ENCODE peak calls at places on chromosomes 2 and 18, in eight cellular contexts. C is heart right ventricle, S is AG10803, O is body of pancreas, H is A673, B is lower lobe of right lung, L is AG04449, E is AG04450. U is an unnamed sample.

GRCh38 chr2:215401896-215402379 is 33.9 kb downstream of the FN1 start:
- DNase-seq in B (no peak), H (peak; percentile 33), O (no peak), S (peak; percentile 96), E (peak; percentile 90), L (peak; percentile 45), C (peak; percentile 30), U (no peak)

GRCh38 chr2:174327559-174327897 is 7.2 kb upstream of the SP9 start:
- DNase-seq in C (no peak), B (no peak), O (no peak), E (no peak), S (no peak), L (no peak), H (no peak), U (no peak)

GRCh38 chr2:168231609-168232241 is 15.7 kb downstream of the STK39 start:
- DNase-seq in S (no peak), C (peak; percentile 67), H (no peak), L (no peak), B (no peak), E (no peak), O (no peak), U (no peak)

GRCh38 chr18:44677933-44678332 is 2.8 kb upstream of the SETBP1 start:
- DNase-seq in C (no peak), O (no peak), S (no peak), E (no peak), B (no peak), H (no peak), L (no peak), U (no peak)

GRCh38 chr2:225735844-225736243 is 336.3 kb downstream of the NYAP2 start:
- DNase-seq in E (peak; percentile 70), H (peak; percentile 86), O (no peak), C (no peak), B (no peak), S (peak; percentile 52), L (peak; percentile 54), U (peak; percentile 86)

GRCh38 chr2:21191535-21191934 is 67.8 kb downstream of the TDRD15 start:
- DNase-seq in L (no peak), C (no peak), H (no peak), E (no peak), O (no peak), S (no peak), B (no peak), U (no peak)

GRCh38 chr2:54889053-54889452 is 161.2 kb downstream of the RTN4 start:
- DNase-seq in S (no peak), B (no peak), H (no peak), C (no peak), E (no peak), O (no peak), L (no peak), U (no peak)

GRCh38 chr18:62242955-62243354 is 55.9 kb downstream of the RELCH start:
- DNase-seq in E (no peak), L (no peak), B (no peak), S (peak; percentile 29), C (no peak), O (no peak), H (no peak), U (no peak)

GRCh38 chr2:190214434-190215194 is 105.0 kb downstream of the HIBCH start:
- DNase-seq in E (no peak), S (peak; percentile 26), C (peak; percentile 28), B (no peak), O (no peak), L (no peak), H (no peak), U (no peak)

GRCh38 chr2:237693281-237694039 is 66.1 kb downstream of the LRRFIP1 start:
- DNase-seq in L (no peak), S (peak; percentile 75), B (no peak), O (no peak), H (no peak), E (no peak), C (no peak), U (no peak)

GRCh38 chr18:27206411-27206810 is 21.3 kb upstream of the CHST9 start:
- DNase-seq in B (no peak), O (no peak), E (no peak), H (no peak), S (no peak), C (no peak), L (no peak), U (no peak)

GRCh38 chr2:200736646-200737274 is 75.0 kb upstream of the BZW1 start:
- DNase-seq in H (no peak), S (no peak), O (no peak), E (no peak), L (no peak), C (no peak), B (no peak), U (no peak)

GRCh38 chr18:26765498-26765897 is 100.0 kb downstream of the AQP4 start:
- DNase-seq in H (no peak), S (no peak), E (no peak), O (peak; percentile 13), C (no peak), L (no peak), B (no peak), U (peak; percentile 88)

DNA sequence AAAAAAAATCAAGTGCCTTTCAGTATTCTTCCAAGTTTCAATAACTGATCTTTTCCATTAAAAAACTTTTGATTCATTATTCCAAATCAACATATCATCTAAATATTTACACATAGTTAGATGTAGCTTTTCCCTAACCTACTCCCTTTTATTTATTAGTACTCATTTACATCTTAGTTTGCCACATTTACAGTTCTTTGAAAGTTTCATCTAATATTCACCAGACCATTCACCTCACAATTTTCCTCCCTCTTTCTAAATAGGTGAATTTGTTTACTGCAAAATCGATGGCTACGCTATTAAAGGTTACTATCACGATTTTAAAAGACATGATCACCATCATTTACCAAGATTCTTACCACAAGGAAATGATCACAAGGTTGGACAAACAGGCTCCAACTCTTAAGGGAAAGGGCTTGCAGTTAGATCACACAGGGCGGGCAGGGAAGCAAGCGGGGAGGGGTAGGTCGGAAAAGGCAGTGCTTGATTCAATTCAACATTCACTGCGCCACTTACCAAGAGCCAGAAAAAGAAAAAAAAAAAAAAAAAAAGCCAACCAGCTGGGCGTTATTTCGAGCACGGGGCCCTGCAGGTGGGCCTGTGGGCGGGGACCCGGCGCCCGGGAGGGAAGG is 628 bp upstream of the MARCHF7 start:
- DNase-seq in B (no peak), L (no peak), C (no peak), O (no peak), E (no peak), H (no peak), S (no peak), U (peak; percentile 41)
- TF ChIP-seq CTCF in B (no peak), L (no peak), C (no peak), O (no peak), E (no peak), H (no peak), S (no peak), U (no peak)

GRCh38 chr18:79950440-79951341 is 762 bp downstream of the SLC66A2 start:
- DNase-seq in S (peak; percentile 27), B (peak; percentile 74), E (no peak), L (no peak), H (peak; percentile 20), C (no peak), O (peak; percentile 59), U (no peak)

GRCh38 chr18:79947881-79948610 is 3.4 kb downstream of the SLC66A2 start:
- DNase-seq in S (no peak), L (no peak), O (no peak), B (peak; percentile 26), H (no peak), E (no peak), C (no peak), U (no peak)

GRCh38 chr18:79948719-79949411 is 2.6 kb downstream of the SLC66A2 start:
- DNase-seq in S (no peak), B (peak; percentile 38), C (no peak), E (no peak), L (no peak), H (no peak), O (no peak), U (no peak)

GRCh38 chr18:79951545-79952456 is at the start of gene SLC66A2:
- DNase-seq in C (peak; percentile 93), S (peak; percentile 83), B (peak; percentile 95), O (peak; percentile 91), L (no peak), E (peak; percentile 47), H (peak; percentile 88), U (no peak)

DNA sequence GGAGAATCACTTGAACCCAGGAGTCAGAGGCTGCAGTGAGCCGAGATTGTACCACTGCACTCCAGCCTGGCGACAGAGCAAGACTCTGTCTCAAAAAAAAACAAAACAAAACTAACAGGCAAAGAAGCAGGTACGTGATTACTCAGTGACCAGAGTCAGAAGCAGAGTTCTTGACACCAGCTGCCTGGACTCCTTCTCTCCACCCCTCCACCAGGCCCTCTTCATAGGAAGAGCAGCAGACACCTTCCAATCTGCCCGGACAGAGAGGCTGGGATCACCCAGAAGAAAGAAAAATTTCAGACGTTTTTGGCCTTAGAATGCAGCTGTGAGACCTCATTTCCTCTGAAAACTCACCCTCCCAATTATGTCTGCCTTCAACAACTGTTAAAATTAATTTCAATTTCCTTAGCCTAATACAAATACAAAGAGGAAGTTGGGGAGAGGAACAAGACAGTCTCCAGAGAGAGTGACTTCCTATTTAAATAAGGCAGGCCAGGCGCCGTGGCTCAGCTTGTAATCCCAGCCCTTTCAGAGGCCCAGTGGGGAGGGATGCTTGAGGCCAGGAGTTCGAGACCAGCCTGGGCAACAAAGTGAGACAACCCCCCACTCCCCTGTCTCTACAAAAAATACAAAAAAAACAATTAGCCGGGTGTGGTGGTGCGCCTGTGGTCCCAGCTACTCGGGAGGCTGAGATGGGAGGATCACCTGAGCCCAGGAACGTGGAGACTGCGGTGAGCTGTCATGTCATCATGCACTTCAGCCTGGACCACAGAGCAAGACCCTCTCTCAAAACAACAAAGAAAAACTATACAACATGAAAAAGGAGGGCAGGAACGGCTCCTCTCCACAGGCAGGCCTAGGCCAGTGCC is 1.6 kb downstream of the SLC66A2 start:
- DNase-seq in E (no peak), C (peak; percentile 68), O (no peak), L (no peak), H (peak; percentile 74), S (no peak), B (peak; percentile 85), U (no peak)
- H3K4me3 ChIP-seq in E (peak overlapping the region; percentile 77), C (peak overlapping the region; percentile 88), O (peak overlapping the region; percentile 81), L (peak overlapping the region; percentile 71), H (peak overlapping the region; percentile 93), S (peak overlapping the region; percentile 75), B (peak overlapping the region; percentile 89), U (peak overlapping the region; percentile 64)

DNA sequence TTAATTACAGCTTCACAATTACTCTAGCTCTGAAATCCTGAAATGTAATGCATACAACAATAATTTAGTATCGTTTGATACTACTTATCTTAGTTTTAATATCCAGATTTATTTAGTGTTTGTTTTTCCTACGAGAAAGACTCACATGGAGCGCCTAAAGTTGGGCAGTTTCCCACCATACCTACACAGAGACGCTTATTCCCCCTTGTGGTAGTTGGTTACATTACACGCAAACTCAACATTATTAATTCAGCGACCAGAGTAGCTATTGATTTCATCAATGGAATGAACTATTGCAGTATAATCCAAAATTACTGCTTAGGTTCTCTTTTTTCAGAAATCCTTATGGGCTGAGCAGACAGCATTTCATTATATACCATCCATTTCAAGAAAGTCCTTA is 164.0 kb upstream of the REG3G start:
- DNase-seq in S (no peak), L (no peak), E (no peak), C (no peak), H (peak; percentile 68), B (no peak), O (peak; percentile 15), U (peak; percentile 7)
- TF ChIP-seq CTCF in S (no peak), L (no peak), E (no peak), C (no peak), H (peak; percentile 62), B (no peak), O (peak; percentile 11), U (peak; percentile 54)

DNA sequence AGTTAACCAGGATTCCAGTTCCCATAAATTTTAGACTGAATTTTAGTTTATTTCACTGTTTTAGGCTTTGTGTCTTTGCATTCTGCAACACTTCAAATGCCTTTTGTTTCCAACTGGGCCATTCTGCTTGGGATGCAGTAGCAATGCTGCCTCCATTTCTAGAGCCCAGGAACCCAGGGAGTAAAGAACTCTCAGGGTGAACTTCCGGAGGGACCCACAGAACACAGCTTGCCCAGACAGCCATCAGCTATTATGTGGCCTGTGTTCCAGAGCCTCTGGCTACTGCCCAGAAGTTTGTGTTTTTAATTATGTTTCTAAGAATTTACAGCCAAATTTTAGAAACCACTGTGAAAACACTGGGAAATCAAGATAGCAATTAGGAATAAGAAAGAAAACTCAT is 145.1 kb downstream of the TMEM163 start:
- DNase-seq in H (no peak), B (no peak), S (no peak), L (no peak), O (no peak), E (no peak), C (no peak), U (no peak)
- H3K4me3 ChIP-seq in H (no peak overlapping the region), B (no peak overlapping the region), S (no peak overlapping the region), L (no peak overlapping the region), O (no peak overlapping the region), E (no peak overlapping the region), C (no peak overlapping the region), U (no peak overlapping the region)

U was measured in LNCaP clone FGC.